ENCODE peak calls at places on chromosomes 7 and 10, in eight cellular contexts. Y, F, D, H, N, K, P and U are unnamed samples.

GRCh38 chr10:94451883-94452519 is 49.7 kb downstream of the TBC1D12 start:
- DNase-seq in Y (no peak), F (no peak), D (no peak), H (no peak), N (no peak), K (no peak), P (no peak), U (no peak)

GRCh38 chr7:74176555-74176954 is 2.4 kb downstream of the EIF4H start:
- DNase-seq in Y (no peak), F (no peak), D (no peak), H (no peak), N (no peak), K (no peak), P (no peak), U (no peak)

GRCh38 chr7:156223935-156224334 is 411.7 kb upstream of the SHH start:
- DNase-seq in Y (no peak), F (no peak), D (no peak), H (no peak), N (no peak), K (no peak), P (no peak), U (no peak)

GRCh38 chr7:44982535-44982923 is 3.7 kb upstream of the MYO1G start:
- DNase-seq in Y (peak; percentile 34), F (no peak), D (no peak), H (no peak), N (no peak), K (no peak), P (no peak), U (no peak)

GRCh38 chr7:149097088-149097487 is 6.6 kb upstream of the ZNF786 start:
- DNase-seq in Y (no peak), F (no peak), D (no peak), H (no peak), N (no peak), K (no peak), P (peak; percentile 29), U (peak; percentile 29)

GRCh38 chr10:1120146-1120695 is 64.0 kb downstream of the WDR37 start:
- DNase-seq in Y (no peak), F (no peak), D (no peak), H (no peak), N (no peak), K (no peak), P (no peak), U (no peak)

GRCh38 chr7:116957874-116958273 is 4.6 kb downstream of the ST7 start:
- DNase-seq in Y (no peak), F (no peak), D (no peak), H (no peak), N (no peak), K (no peak), P (no peak), U (no peak)

GRCh38 chr10:22340362-22341189 is 4.7 kb upstream of the SPAG6 start:
- DNase-seq in Y (peak; percentile 85), F (peak; percentile 52), D (peak; percentile 54), H (peak; percentile 79), N (peak; percentile 85), K (peak; percentile 66), P (peak; percentile 41), U (peak; percentile 80)

GRCh38 chr10:100847440-100847839 is 65.3 kb upstream of the SLF2 start:
- DNase-seq in Y (peak; percentile 32), F (no peak), D (no peak), H (no peak), N (peak; percentile 45), K (no peak), P (peak; percentile 4), U (no peak)

GRCh38 chr10:116271593-116272496 is 1.2 kb downstream of the GFRA1 start:
- DNase-seq in Y (no peak), F (no peak), D (peak; percentile 26), H (no peak), N (no peak), K (peak; percentile 37), P (no peak), U (peak; percentile 29)

GRCh38 chr10:22322663-22323160 is 1.8 kb downstream of the BMI1 start:
- DNase-seq in Y (no peak), F (no peak), D (no peak), H (no peak), N (no peak), K (no peak), P (no peak), U (no peak)

GRCh38 chr10:27153325-27153724 is 859 bp downstream of the YME1L1 start:
- DNase-seq in Y (no peak), F (no peak), D (no peak), H (no peak), N (no peak), K (no peak), P (no peak), U (no peak)

GRCh38 chr7:154287370-154287769 is 235.2 kb downstream of the DPP6 start:
- DNase-seq in Y (no peak), F (no peak), D (no peak), H (no peak), N (no peak), K (no peak), P (no peak), U (peak; percentile 6)

GRCh38 chr7:106056513-106057203 is 55.5 kb downstream of the SYPL1 start:
- DNase-seq in Y (peak; percentile 65), F (no peak), D (peak; percentile 87), H (peak; percentile 91), N (peak; percentile 77), K (peak; percentile 70), P (peak; percentile 84), U (peak; percentile 82)

GRCh38 chr10:49649294-49649693 is 30.2 kb upstream of the C10orf53 start:
- DNase-seq in Y (no peak), F (no peak), D (no peak), H (no peak), N (no peak), K (peak; percentile 59), P (no peak), U (no peak)

GRCh38 chr7:74305987-74306736 is 17.0 kb downstream of the CLIP2 start:
- DNase-seq in Y (no peak), F (no peak), D (no peak), H (no peak), N (no peak), K (no peak), P (no peak), U (no peak)

GRCh38 chr7:53940483-53940882 is 601.7 kb upstream of the VSTM2A start:
- DNase-seq in Y (no peak), F (no peak), D (no peak), H (no peak), N (no peak), K (no peak), P (no peak), U (no peak)

GRCh38 chr10:127952575-127952869 is 45.6 kb downstream of the PTPRE start:
- DNase-seq in Y (no peak), F (no peak), D (no peak), H (no peak), N (no peak), K (no peak), P (no peak), U (no peak)

GRCh38 chr10:25557136-25557535 is 376.9 kb upstream of the MYO3A start:
- DNase-seq in Y (no peak), F (no peak), D (no peak), H (no peak), N (no peak), K (no peak), P (peak; percentile 50), U (no peak)

GRCh38 chr10:89792187-89792586 is 90.8 kb downstream of the KIF20B start:
- DNase-seq in Y (no peak), F (no peak), D (no peak), H (no peak), N (no peak), K (no peak), P (peak; percentile 31), U (no peak)

GRCh38 chr10:81018898-81019890 is 481.5 kb downstream of the SH2D4B start:
- DNase-seq in Y (no peak), F (no peak), D (peak; percentile 52), H (peak; percentile 75), N (peak; percentile 70), K (peak; percentile 51), P (peak; percentile 63), U (peak; percentile 48)

GRCh38 chr7:47195641-47196040 is 386.3 kb downstream of the TNS3 start:
- DNase-seq in Y (peak; percentile 5), F (no peak), D (no peak), H (peak; percentile 38), N (peak; percentile 44), K (no peak), P (no peak), U (no peak)

GRCh38 chr10:132384618-132385510 is 12.1 kb upstream of the PWWP2B start:
- DNase-seq in Y (no peak), F (no peak), D (peak; percentile 19), H (no peak), N (no peak), K (no peak), P (no peak), U (no peak)

GRCh38 chr10:100792544-100792943 is 47.2 kb downstream of the PAX2 start:
- DNase-seq in Y (no peak), F (no peak), D (no peak), H (no peak), N (no peak), K (no peak), P (no peak), U (no peak)

GRCh38 chr10:112904000-112904399 is 46.0 kb upstream of the TCF7L2 start:
- DNase-seq in Y (peak; percentile 7), F (no peak), D (no peak), H (no peak), N (peak; percentile 94), K (no peak), P (peak; percentile 38), U (no peak)

GRCh38 chr10:124157286-124157685 is 63.9 kb upstream of the CHST15 start:
- DNase-seq in Y (no peak), F (no peak), D (no peak), H (no peak), N (no peak), K (no peak), P (no peak), U (no peak)

GRCh38 chr10:85379338-85379737 is 987.3 kb downstream of the GRID1 start:
- DNase-seq in Y (no peak), F (no peak), D (no peak), H (no peak), N (no peak), K (no peak), P (no peak), U (no peak)

GRCh38 chr7:121752706-121753105 is 120.3 kb upstream of the PTPRZ1 start:
- DNase-seq in Y (no peak), F (no peak), D (no peak), H (peak; percentile 30), N (peak; percentile 20), K (no peak), P (peak; percentile 39), U (peak; percentile 2)

GRCh38 chr10:130499541-130499940 is 363.4 kb downstream of the GLRX3 start:
- DNase-seq in Y (no peak), F (no peak), D (no peak), H (no peak), N (no peak), K (no peak), P (no peak), U (no peak)

GRCh38 chr10:29435809-29436501 is 147.1 kb downstream of the LYZL1 start:
- DNase-seq in Y (no peak), F (peak; percentile 39), D (no peak), H (no peak), N (no peak), K (no peak), P (no peak), U (no peak)

GRCh38 chr7:44583145-44583544 is 1.1 kb upstream of the TMED4 start:
- DNase-seq in Y (no peak), F (no peak), D (no peak), H (no peak), N (no peak), K (no peak), P (no peak), U (no peak)

GRCh38 chr7:47371733-47372368 is 210.1 kb downstream of the TNS3 start:
- DNase-seq in Y (no peak), F (no peak), D (peak; percentile 88), H (peak; percentile 96), N (peak; percentile 42), K (no peak), P (peak; percentile 62), U (no peak)

GRCh38 chr10:119803264-119803663 is 69.4 kb downstream of the MCMBP start:
- DNase-seq in Y (peak; percentile 23), F (peak; percentile 46), D (no peak), H (no peak), N (no peak), K (no peak), P (peak; percentile 51), U (no peak)

GRCh38 chr7:98283127-98283886 is 1.8 kb downstream of the BRI3 start:
- DNase-seq in Y (no peak), F (no peak), D (peak; percentile 63), H (peak; percentile 79), N (no peak), K (no peak), P (peak; percentile 63), U (no peak)